ENCODE peak calls at places on chromosomes 7 and 10, in five cellular contexts. One of them, this sample, is unnamed.

GRCh38 chr7:5709347-5709950 is 72.0 kb downstream of the RNF216 start:
- DNase-seq in ovary: no peak
- DNase-seq in A549: no peak
- DNase-seq in GM12878: no peak
- DNase-seq in esophagus squamous epithelium: no peak
- DNase-seq in this sample: no peak

GRCh38 chr7:5526190-5527037 is 102.8 kb upstream of the TNRC18 start:
- DNase-seq in GM12878: no peak
- DNase-seq in esophagus squamous epithelium: no peak
- DNase-seq in ovary: peak
- DNase-seq in A549: no peak
- DNase-seq in this sample: no peak

GRCh38 chr10:103698266-103698665 is 157.1 kb downstream of the SH3PXD2A start:
- DNase-seq in ovary: no peak
- DNase-seq in esophagus squamous epithelium: no peak
- DNase-seq in GM12878: no peak
- DNase-seq in A549: no peak
- DNase-seq in this sample: no peak

GRCh38 chr10:24901686-24902399 is 50.6 kb downstream of the PRTFDC1 start:
- DNase-seq in A549: peak
- DNase-seq in GM12878: peak
- DNase-seq in ovary: peak
- DNase-seq in esophagus squamous epithelium: no peak
- DNase-seq in this sample: no peak

GRCh38 chr7:6512892-6513291 is 38.4 kb downstream of the GRID2IP start:
- DNase-seq in A549: no peak
- DNase-seq in GM12878: no peak
- DNase-seq in esophagus squamous epithelium: no peak
- DNase-seq in ovary: no peak
- DNase-seq in this sample: no peak

GRCh38 chr10:45422207-45422606 is 48.2 kb downstream of the ALOX5 start:
- DNase-seq in A549: no peak
- DNase-seq in ovary: no peak
- DNase-seq in esophagus squamous epithelium: no peak
- DNase-seq in GM12878: no peak
- DNase-seq in this sample: peak

GRCh38 chr10:116961305-116962251 is 43.4 kb downstream of the SHTN1 start:
- DNase-seq in A549: no peak
- DNase-seq in ovary: no peak
- DNase-seq in GM12878: no peak
- DNase-seq in esophagus squamous epithelium: no peak
- DNase-seq in this sample: no peak

GRCh38 chr7:46034056-46034768 is 113.1 kb upstream of the IGFBP3 start:
- DNase-seq in GM12878: no peak
- DNase-seq in A549: no peak
- DNase-seq in esophagus squamous epithelium: no peak
- DNase-seq in ovary: no peak
- DNase-seq in this sample: no peak

GRCh38 chr7:27210441-27211083 is 10.7 kb upstream of the HOXA13 start:
- DNase-seq in GM12878: no peak
- DNase-seq in A549: peak
- DNase-seq in ovary: peak
- DNase-seq in esophagus squamous epithelium: no peak
- DNase-seq in this sample: peak

GRCh38 chr7:82450759-82451158 is 7.2 kb upstream of the CACNA2D1 start:
- DNase-seq in GM12878: no peak
- DNase-seq in esophagus squamous epithelium: no peak
- DNase-seq in ovary: no peak
- DNase-seq in A549: no peak
- DNase-seq in this sample: no peak

GRCh38 chr7:25456467-25457171 is 228.3 kb upstream of the NPVF start:
- DNase-seq in esophagus squamous epithelium: no peak
- DNase-seq in ovary: peak
- DNase-seq in GM12878: no peak
- DNase-seq in A549: no peak
- DNase-seq in this sample: no peak

GRCh38 chr7:133486-133885 is 58.9 kb upstream of the FAM20C start:
- DNase-seq in esophagus squamous epithelium: no peak
- DNase-seq in ovary: no peak
- DNase-seq in A549: no peak
- DNase-seq in GM12878: no peak
- DNase-seq in this sample: no peak

GRCh38 chr10:109977382-109977806 is 30.4 kb upstream of the ADD3 start:
- DNase-seq in GM12878: no peak
- DNase-seq in A549: no peak
- DNase-seq in ovary: no peak
- DNase-seq in esophagus squamous epithelium: no peak
- DNase-seq in this sample: no peak
- TF ChIP-seq POLR2A in GM12878: no peak
- TF ChIP-seq POLR2A in A549: no peak
- TF ChIP-seq POLR2A in ovary: no peak
- TF ChIP-seq POLR2A in esophagus squamous epithelium: no peak
- TF ChIP-seq POLR2A in this sample: no peak

DNA sequence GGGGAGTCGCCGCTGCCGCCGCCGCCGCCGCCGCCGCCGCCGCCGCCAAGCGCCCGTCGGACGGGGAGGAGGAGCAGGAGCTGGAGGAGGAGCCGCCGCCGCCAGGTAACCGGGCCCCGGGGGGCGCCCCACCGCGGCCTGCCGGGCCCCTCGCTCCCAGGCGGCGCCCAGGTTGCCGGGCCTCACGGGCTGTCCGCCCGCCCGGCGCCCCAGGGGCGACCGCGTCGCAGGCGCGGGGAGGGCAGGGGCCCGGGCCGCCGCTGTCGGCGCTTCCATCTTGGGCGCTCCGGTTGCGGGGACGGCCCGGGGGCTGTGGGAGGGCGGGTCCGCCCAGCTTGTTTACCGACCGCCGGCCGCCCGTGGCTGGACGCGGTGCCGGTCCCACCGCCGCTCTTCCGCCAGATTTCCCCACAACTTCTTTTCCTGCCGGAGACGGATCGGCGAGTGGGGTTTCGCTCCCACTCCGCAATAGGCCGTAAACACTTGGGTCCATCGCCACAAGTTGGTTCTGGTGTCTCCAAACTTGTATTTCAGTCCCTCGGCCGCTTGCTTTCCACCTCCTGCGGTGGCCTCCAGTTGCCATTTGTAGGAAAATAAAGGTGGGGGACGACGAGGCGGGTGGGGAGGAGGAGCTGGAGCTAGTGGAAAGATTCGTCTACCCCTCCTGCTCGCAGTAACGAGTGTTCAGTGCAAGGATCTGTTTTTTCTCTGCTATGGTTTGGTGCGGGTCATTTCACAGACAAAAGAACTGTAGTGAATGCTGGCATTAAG is 24.6 kb upstream of the ZRANB1 start:
- DNase-seq in esophagus squamous epithelium: no peak
- DNase-seq in ovary: peak
- DNase-seq in A549: peak
- DNase-seq in GM12878: no peak
- DNase-seq in this sample: no peak
- TF ChIP-seq POLR2A in esophagus squamous epithelium: no peak
- TF ChIP-seq POLR2A in ovary: no peak
- TF ChIP-seq POLR2A in A549: no peak
- TF ChIP-seq POLR2A in GM12878: peak
- TF ChIP-seq POLR2A in this sample: no peak

GRCh38 chr10:52314007-52314821 is at the start of gene DKK1:
- DNase-seq in GM12878: no peak
- DNase-seq in ovary: no peak
- DNase-seq in esophagus squamous epithelium: no peak
- DNase-seq in A549: peak
- DNase-seq in this sample: no peak
- TF ChIP-seq POLR2A in GM12878: no peak
- TF ChIP-seq POLR2A in ovary: no peak
- TF ChIP-seq POLR2A in esophagus squamous epithelium: no peak
- TF ChIP-seq POLR2A in A549: peak
- TF ChIP-seq POLR2A in this sample: no peak

GRCh38 chr10:3776796-3777571 is 8.0 kb downstream of the KLF6 start:
- DNase-seq in ovary: peak
- DNase-seq in GM12878: no peak
- DNase-seq in A549: no peak
- DNase-seq in esophagus squamous epithelium: no peak
- DNase-seq in this sample: no peak

GRCh38 chr10:3777876-3778707 is 6.9 kb downstream of the KLF6 start:
- DNase-seq in A549: no peak
- DNase-seq in esophagus squamous epithelium: no peak
- DNase-seq in GM12878: no peak
- DNase-seq in ovary: no peak
- DNase-seq in this sample: no peak

GRCh38 chr10:3774018-3774813 is 10.8 kb downstream of the KLF6 start:
- DNase-seq in GM12878: no peak
- DNase-seq in A549: no peak
- DNase-seq in ovary: no peak
- DNase-seq in esophagus squamous epithelium: no peak
- DNase-seq in this sample: peak

GRCh38 chr10:3774814-3775670 is 10.0 kb downstream of the KLF6 start:
- DNase-seq in GM12878: no peak
- DNase-seq in A549: no peak
- DNase-seq in esophagus squamous epithelium: no peak
- DNase-seq in ovary: no peak
- DNase-seq in this sample: no peak

DNA sequence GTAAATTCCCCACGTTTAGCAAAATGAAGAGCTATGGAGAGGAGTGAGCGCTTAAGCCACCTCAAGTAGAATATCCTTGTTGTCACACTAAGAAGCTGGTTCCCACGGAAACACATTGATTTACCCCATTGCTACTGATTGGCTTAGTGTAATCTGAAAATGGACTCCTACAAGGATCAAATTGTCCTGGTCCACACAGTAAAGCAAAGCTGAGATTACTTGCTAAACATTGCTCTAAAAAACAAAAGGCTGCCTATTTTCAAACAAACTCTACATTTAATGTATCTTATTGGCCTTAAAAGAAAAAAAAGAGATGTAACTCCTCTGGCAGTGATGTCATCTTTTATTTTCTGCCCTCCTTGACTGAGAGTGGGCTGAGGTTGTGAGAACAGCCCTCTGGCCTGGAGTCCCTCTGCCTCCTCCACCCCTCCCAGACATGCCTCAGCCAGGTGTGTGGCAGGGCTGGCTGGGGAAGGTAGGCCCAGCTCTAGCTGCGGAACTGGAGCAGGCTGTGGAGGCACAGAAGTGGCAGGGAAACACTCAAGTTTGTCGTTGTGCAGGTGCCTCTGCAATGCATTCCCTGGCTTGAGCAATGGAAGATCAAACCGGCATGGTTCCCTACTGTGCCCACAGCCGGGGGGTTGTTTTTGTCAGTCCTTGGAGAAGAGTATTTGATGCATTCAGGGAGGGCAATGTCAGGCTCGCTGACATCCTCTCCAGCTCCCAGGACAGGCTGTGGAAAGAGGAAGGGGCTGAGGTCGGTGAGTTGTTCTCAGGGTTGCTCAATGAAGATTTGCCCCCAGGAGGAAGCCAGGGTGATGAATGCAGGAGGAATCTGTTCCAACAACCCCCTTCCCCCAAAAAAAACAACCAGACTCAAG is 9.1 kb downstream of the KLF6 start:
- DNase-seq in GM12878: no peak
- DNase-seq in esophagus squamous epithelium: no peak
- DNase-seq in A549: no peak
- DNase-seq in ovary: no peak
- DNase-seq in this sample: no peak
- TF ChIP-seq POLR2A in GM12878: peak
- TF ChIP-seq POLR2A in esophagus squamous epithelium: no peak
- TF ChIP-seq POLR2A in A549: no peak
- TF ChIP-seq POLR2A in ovary: no peak
- TF ChIP-seq POLR2A in this sample: no peak

GRCh38 chr7:66187894-66188293 is 17.2 kb upstream of the TPST1 start:
- DNase-seq in esophagus squamous epithelium: no peak
- DNase-seq in A549: no peak
- DNase-seq in ovary: no peak
- DNase-seq in GM12878: no peak
- DNase-seq in this sample: peak
- TF ChIP-seq POLR2A in esophagus squamous epithelium: no peak
- TF ChIP-seq POLR2A in A549: no peak
- TF ChIP-seq POLR2A in ovary: no peak
- TF ChIP-seq POLR2A in GM12878: no peak
- TF ChIP-seq POLR2A in this sample: no peak